ENCODE peak calls at places on chromosomes 6 and 20, in eight cellular contexts. O is cardiac muscle cell; N is spleen; F is A549; S is PC-9; C is K562; H is hepatocyte; V is CD8-positive, alpha-beta T cell. Z is an unnamed sample. For H3K4me1, the result is how much of the 10 kb centered on the place peaks cover.

GRCh38 chr6:101393291-101394251 is at the start of gene GRIK2:
- DNase-seq in O (peak), V (no peak), H (peak), F (no peak), C (peak), S (peak), N (no peak), Z (no peak)

GRCh38 chr6:117483004-117483644 is 650 bp downstream of the DCBLD1 start:
- DNase-seq in F (peak), H (peak), N (peak), V (no peak), S (peak), C (peak), O (peak), Z (peak)

GRCh38 chr6:112443118-112443641 is 96.0 kb downstream of the RFPL4B start:
- DNase-seq in F (no peak), O (no peak), S (no peak), V (no peak), C (no peak), H (no peak), N (no peak), Z (no peak)

GRCh38 chr20:33653900-33654596 is 8.1 kb upstream of the C20orf144 start:
- DNase-seq in O (no peak), C (no peak), V (no peak), S (peak), H (peak), F (no peak), N (peak), Z (peak)

GRCh38 chr6:62262283-62262682 is 23.7 kb downstream of the KHDRBS2 start:
- DNase-seq in F (no peak), C (no peak), H (no peak), N (no peak), O (no peak), S (no peak), V (no peak), Z (no peak)

GRCh38 chr6:42556462-42556861 is 7.4 kb upstream of the UBR2 start:
- DNase-seq in F (no peak), O (no peak), C (no peak), S (no peak), H (peak), V (no peak), N (no peak), Z (no peak)

GRCh38 chr6:39104528-39104927 is 10.5 kb downstream of the SAYSD1 start:
- DNase-seq in H (no peak), S (no peak), O (no peak), V (no peak), N (no peak), C (no peak), F (no peak), Z (no peak)

GRCh38 chr20:63833776-63834544 is 2.9 kb upstream of the ZBTB46 start:
- DNase-seq in C (no peak), F (no peak), O (no peak), N (no peak), H (no peak), V (peak), S (no peak), Z (no peak)

GRCh38 chr6:109165392-109165964 is 70.2 kb downstream of the CEP57L1 start:
- DNase-seq in O (peak), C (peak), S (peak), N (no peak), V (no peak), F (peak), H (peak), Z (peak)

GRCh38 chr6:97095466-97095865 is 170.9 kb downstream of the KLHL32 start:
- DNase-seq in H (no peak), V (no peak), F (no peak), O (no peak), S (no peak), N (no peak), C (no peak), Z (peak)

GRCh38 chr20:59120919-59121318 is 42.7 kb upstream of the ZNF831 start:
- DNase-seq in V (peak), H (no peak), O (no peak), F (no peak), C (no peak), S (no peak), N (no peak), Z (no peak)

GRCh38 chr6:226516-227073 is 65.7 kb upstream of the DUSP22 start:
- DNase-seq in F (no peak), S (no peak), N (no peak), V (no peak), H (no peak), O (no peak), C (no peak), Z (no peak)

GRCh38 chr6:46876126-46876525 is 45.6 kb downstream of the ADGRF5 start:
- DNase-seq in C (no peak), V (no peak), F (no peak), H (no peak), N (no peak), O (peak), S (peak), Z (peak)

GRCh38 chr6:31847276-31847978 is 15.2 kb downstream of the NEU1 start:
- DNase-seq in S (no peak), V (no peak), C (no peak), H (peak), O (no peak), N (no peak), F (no peak), Z (no peak)

GRCh38 chr20:1150218-1150617 is 31.8 kb downstream of the PSMF1 start:
- DNase-seq in H (peak), F (peak), N (no peak), V (no peak), O (peak), S (no peak), C (no peak), Z (no peak)

GRCh38 chr6:162999575-163000285 is 272.0 kb downstream of the PACRG start:
- DNase-seq in F (no peak), V (no peak), O (peak), H (no peak), N (no peak), C (no peak), S (no peak), Z (peak)

GRCh38 chr6:39440039-39440426 is 117.5 kb upstream of the KCNK16 start:
- DNase-seq in V (no peak), S (no peak), O (no peak), N (no peak), F (no peak), C (no peak), H (no peak), Z (peak)

GRCh38 chr6:167007930-167008329 is 8.7 kb downstream of the CEP43 start:
- DNase-seq in H (no peak), V (no peak), O (no peak), C (no peak), F (no peak), S (no peak), N (no peak), Z (no peak)

GRCh38 chr6:165245287-165245686 is 64.1 kb downstream of the C6orf118 start:
- DNase-seq in C (no peak), V (no peak), S (no peak), O (peak), H (peak), N (no peak), F (peak), Z (no peak)

GRCh38 chr6:154962751-154963150 is 32.4 kb upstream of the TIAM2 start:
- DNase-seq in C (no peak), F (peak), N (no peak), H (peak), S (no peak), V (no peak), O (peak), Z (peak)

GRCh38 chr6:38143191-38144154 is 323.9 kb downstream of the ZFAND3 start:
- DNase-seq in H (no peak), O (no peak), N (no peak), S (no peak), V (no peak), F (no peak), C (no peak), Z (no peak)

GRCh38 chr20:44151621-44152416 is 35.2 kb downstream of the JPH2 start:
- DNase-seq in O (no peak), S (peak), N (no peak), H (peak), V (no peak), C (no peak), F (no peak), Z (peak)

GRCh38 chr20:9068896-9069663 is at the start of gene PLCB4:
- DNase-seq in C (peak), S (peak), N (no peak), F (peak), V (no peak), H (peak), O (peak), Z (peak)

GRCh38 chr6:119241124-119241491 is 108.5 kb downstream of the MAN1A1 start:
- DNase-seq in S (no peak), N (no peak), F (no peak), O (peak), V (no peak), C (no peak), H (peak), Z (no peak)

GRCh38 chr6:119270545-119270944 is 79.0 kb downstream of the MAN1A1 start:
- DNase-seq in C (no peak), V (no peak), O (no peak), N (no peak), H (no peak), F (no peak), S (no peak), Z (no peak)

GRCh38 chr20:48647873-48648272 is 179.9 kb downstream of the PREX1 start:
- DNase-seq in C (no peak), O (no peak), N (no peak), V (peak), F (no peak), H (no peak), S (no peak), Z (no peak)

GRCh38 chr6:52984247-52984646 is 10.8 kb downstream of the GSTA4 start:
- DNase-seq in S (no peak), O (no peak), N (no peak), F (no peak), C (no peak), V (peak), H (no peak), Z (no peak)

GRCh38 chr6:54060286-54060685 is 51.0 kb upstream of the MLIP start:
- DNase-seq in O (peak), F (no peak), C (no peak), N (no peak), V (no peak), H (no peak), S (no peak), Z (no peak)

GRCh38 chr20:45157977-45158376 is 16.7 kb upstream of the PI3 start:
- DNase-seq in F (peak), H (peak), N (no peak), V (no peak), S (no peak), O (peak), C (no peak), Z (peak)

GRCh38 chr6:103236923-103237322 is 1622.8 kb downstream of the HACE1 start:
- DNase-seq in F (no peak), N (no peak), O (no peak), H (peak), C (no peak), S (no peak), V (no peak), Z (no peak)

GRCh38 chr20:38129248-38129865 is 35.7 kb downstream of the TGM2 start:
- DNase-seq in F (no peak), V (no peak), H (no peak), N (peak), S (no peak), O (no peak), C (no peak), Z (no peak)

GRCh38 chr20:62479218-62479617 is 3.4 kb upstream of the GATA5 start:
- DNase-seq in N (no peak), O (no peak), S (no peak), H (no peak), V (no peak), F (no peak), C (no peak), Z (no peak)

GRCh38 chr6:169190144-169190584 is 63.5 kb downstream of the THBS2 start:
- DNase-seq in V (no peak), C (no peak), S (no peak), F (no peak), N (no peak), H (no peak), O (peak), Z (no peak)

GRCh38 chr6:81144346-81144745 is 608.1 kb downstream of the TENT5A start:
- DNase-seq in F (no peak), H (no peak), S (no peak), C (no peak), N (no peak), V (no peak), O (no peak), Z (no peak)

GRCh38 chr6:134795001-134795400 is 154.9 kb downstream of the ALDH8A1 start:
- DNase-seq in H (no peak), V (no peak), F (no peak), N (no peak), C (no peak), O (no peak), S (no peak), Z (no peak)

GRCh38 chr20:60365063-60365640 is 406.9 kb downstream of the CDH26 start:
- DNase-seq in O (no peak), V (no peak), F (no peak), S (no peak), C (no peak), H (no peak), N (no peak), Z (no peak)

GRCh38 chr6:28742668-28743270 is 181.0 kb downstream of the TRIM27 start:
- DNase-seq in C (peak), F (peak), H (peak), S (peak), O (peak), V (no peak), N (no peak), Z (peak)

GRCh38 chr6:105346052-105346451 is 56.8 kb downstream of the PREP start:
- DNase-seq in H (peak), F (peak), O (peak), N (no peak), S (no peak), V (no peak), C (no peak), Z (peak)

GRCh38 chr6:6891074-6891754 is 216.5 kb upstream of the RREB1 start:
- DNase-seq in F (no peak), H (peak), V (no peak), O (no peak), S (no peak), N (no peak), C (peak), Z (peak)

DNA sequence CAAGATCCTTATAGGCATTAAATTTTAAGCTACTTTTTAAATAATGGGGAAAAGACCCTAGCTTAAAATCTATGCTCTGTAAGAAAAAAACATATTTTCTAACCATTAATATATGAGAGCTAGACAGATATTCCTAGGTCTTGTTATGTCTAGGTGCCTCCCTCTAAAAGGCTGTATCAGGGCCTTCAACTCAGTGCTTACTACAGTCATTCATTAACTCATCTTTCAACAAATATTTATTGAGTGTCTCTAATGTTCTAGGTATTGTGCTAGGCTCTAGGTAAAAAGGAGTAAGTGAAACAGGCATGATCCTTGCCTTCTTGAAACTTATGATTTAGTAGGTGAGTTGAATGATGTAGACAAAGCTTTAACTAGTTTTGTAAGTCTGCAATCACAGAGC is 6.4 kb upstream of the STX11 start:
- DNase-seq in F (no peak), V (no peak), S (no peak), O (no peak), C (no peak), N (no peak), H (no peak), Z (no peak)
- TF ChIP-seq CTCF in F (no peak), V (no peak), S (no peak), O (no peak), C (no peak), N (no peak), H (no peak), Z (no peak)

GRCh38 chr6:3410385-3411360 is 46.2 kb downstream of the SLC22A23 start:
- DNase-seq in O (peak), H (peak), N (no peak), V (peak), C (peak), F (peak), S (peak), Z (no peak)

GRCh38 chr6:3411967-3412778 is 44.7 kb downstream of the SLC22A23 start:
- DNase-seq in V (no peak), O (no peak), F (no peak), N (no peak), H (no peak), S (no peak), C (no peak), Z (no peak)

GRCh38 chr6:3408665-3409064 is 48.2 kb downstream of the SLC22A23 start:
- DNase-seq in F (no peak), V (no peak), O (no peak), N (no peak), C (no peak), H (no peak), S (no peak), Z (no peak)

GRCh38 chr6:3407840-3408239 is 49.0 kb downstream of the SLC22A23 start:
- DNase-seq in N (no peak), C (no peak), F (no peak), S (no peak), H (no peak), V (no peak), O (no peak), Z (no peak)

DNA sequence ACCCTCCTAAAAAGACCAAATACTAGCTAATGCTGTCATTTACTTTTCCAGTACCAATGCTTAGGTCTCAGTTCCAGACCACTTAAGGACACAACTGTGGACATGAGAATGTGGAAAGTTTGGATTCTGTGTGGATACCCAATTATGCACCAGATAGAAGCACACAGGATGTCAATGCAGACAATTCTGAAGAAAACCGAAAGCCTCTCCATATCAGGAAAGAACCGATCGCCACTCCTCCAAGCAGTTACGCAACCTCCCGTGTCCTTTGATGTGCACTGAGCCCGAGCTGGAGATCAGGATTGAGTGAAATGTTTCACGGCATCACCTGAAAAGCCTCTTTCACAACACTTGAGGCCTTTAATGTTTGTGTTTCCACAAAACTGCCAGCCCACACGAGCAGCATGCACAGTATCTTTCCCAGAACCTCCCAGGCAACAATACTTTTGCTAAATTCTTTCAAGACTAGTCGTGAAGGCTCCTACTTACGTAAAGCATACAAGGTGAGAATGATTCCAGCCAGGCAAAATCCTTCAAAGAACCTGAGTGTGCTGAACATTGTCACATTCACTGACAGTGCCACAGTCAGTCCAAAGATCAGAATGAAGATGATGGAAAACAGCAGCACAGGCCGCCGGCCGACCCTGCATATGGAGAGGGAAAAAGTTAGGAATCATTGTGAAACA is 47.0 kb downstream of the SLC22A23 start:
- DNase-seq in F (no peak), C (peak), N (no peak), H (peak), V (no peak), S (no peak), O (no peak), Z (no peak)
- H3K4me1 ChIP-seq in F (half or more), C (half or more), N (under half), H (under half), V (under half), S (under half), O (half or more), Z (under half)

GRCh38 chr6:160348209-160348551 is at the start of gene SLC22A3:
- DNase-seq in C (no peak), S (no peak), F (peak), O (peak), V (no peak), N (no peak), H (peak), Z (no peak)
- H3K27ac ChIP-seq in C (no peak), S (no peak), F (peak), O (no peak), V (no peak), N (no peak), H (peak), Z (peak)

GRCh38 chr6:41190791-41191190 is 10.2 kb downstream of the TREML2 start:
- DNase-seq in F (no peak), O (no peak), V (no peak), C (no peak), S (no peak), N (no peak), H (no peak), Z (no peak)
- TF ChIP-seq CTCF in F (no peak), O (no peak), V (no peak), C (no peak), S (no peak), N (no peak), H (no peak), Z (no peak)

DNA sequence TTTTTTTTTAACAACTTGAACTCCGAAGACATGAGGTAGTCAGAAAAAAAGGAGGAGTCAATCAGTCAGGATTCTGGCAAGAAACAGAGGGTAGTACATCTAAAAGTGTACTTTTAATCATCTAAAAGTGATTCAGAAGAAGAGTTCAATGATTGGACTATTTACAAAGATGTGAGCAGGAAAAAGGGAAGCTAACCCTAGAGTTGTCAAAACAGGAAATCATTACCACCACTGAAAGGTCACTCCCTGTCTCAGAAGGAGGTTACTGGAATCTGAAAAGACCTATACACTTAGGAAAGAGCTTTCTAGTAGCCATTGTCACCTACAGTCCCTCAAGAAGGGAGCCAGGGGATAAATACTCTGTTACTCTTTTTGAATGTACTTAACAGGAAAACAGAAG is 16.7 kb upstream of the LMBRD1 start:
- DNase-seq in F (no peak), H (no peak), V (no peak), N (no peak), O (no peak), S (no peak), C (no peak), Z (no peak)
- H3K4me1 ChIP-seq in F (under half), H (under half), V (under half), N (under half), O (under half), S (under half), C (under half), Z (under half)